ENCODE peak calls at places on chromosomes 3 and 15, in four cellular contexts. One of them, this sample, is unnamed.

GRCh38 chr3:10622456-10622855 is 117.1 kb upstream of the ATP2B2 start:
- DNase-seq in AG09309: no peak
- DNase-seq in AG04450: no peak
- DNase-seq in adrenal gland: no peak
- DNase-seq in this sample: no peak

GRCh38 chr15:82750831-82751181 is 41.1 kb upstream of the AP3B2 start:
- DNase-seq in AG04450: no peak
- DNase-seq in adrenal gland: no peak
- DNase-seq in AG09309: no peak
- DNase-seq in this sample: no peak

GRCh38 chr3:48202691-48203090 is 14.5 kb upstream of the CDC25A start:
- DNase-seq in adrenal gland: no peak
- DNase-seq in AG09309: no peak
- DNase-seq in AG04450: no peak
- DNase-seq in this sample: no peak

GRCh38 chr3:150472421-150472820 is 64.3 kb downstream of the TSC22D2 start:
- DNase-seq in AG09309: no peak
- DNase-seq in AG04450: no peak
- DNase-seq in adrenal gland: no peak
- DNase-seq in this sample: no peak

GRCh38 chr15:47405768-47406167 is 311.5 kb upstream of the SEMA6D start:
- DNase-seq in adrenal gland: no peak
- DNase-seq in AG04450: no peak
- DNase-seq in AG09309: no peak
- DNase-seq in this sample: no peak

GRCh38 chr15:52780172-52780980 is 9.8 kb downstream of the ONECUT1 start:
- DNase-seq in AG04450: no peak
- DNase-seq in AG09309: peak; percentile 3
- DNase-seq in adrenal gland: peak; percentile 52
- DNase-seq in this sample: peak; percentile 21

GRCh38 chr3:14536837-14537589 is 3.1 kb downstream of the GRIP2 start:
- DNase-seq in AG04450: no peak
- DNase-seq in AG09309: no peak
- DNase-seq in adrenal gland: no peak
- DNase-seq in this sample: no peak

GRCh38 chr15:44537728-44538240 is 837 bp downstream of the EIF3J start:
- DNase-seq in adrenal gland: no peak
- DNase-seq in AG09309: no peak
- DNase-seq in AG04450: no peak
- DNase-seq in this sample: no peak

GRCh38 chr15:81155375-81156218 is 21.5 kb downstream of the CFAP161 start:
- DNase-seq in AG04450: peak; percentile 46
- DNase-seq in AG09309: peak; percentile 53
- DNase-seq in adrenal gland: peak; percentile 55
- DNase-seq in this sample: no peak

GRCh38 chr3:16332904-16333426 is 68.0 kb downstream of the OXNAD1 start:
- DNase-seq in AG09309: peak; percentile 43
- DNase-seq in AG04450: no peak
- DNase-seq in adrenal gland: no peak
- DNase-seq in this sample: no peak

GRCh38 chr15:39969871-39970270 is 36.0 kb downstream of the EIF2AK4 start:
- DNase-seq in adrenal gland: no peak
- DNase-seq in AG04450: no peak
- DNase-seq in AG09309: peak; percentile 58
- DNase-seq in this sample: no peak

GRCh38 chr15:62717496-62717895 is 325.1 kb upstream of the TPM1 start:
- DNase-seq in AG09309: no peak
- DNase-seq in AG04450: no peak
- DNase-seq in adrenal gland: no peak
- DNase-seq in this sample: no peak

GRCh38 chr15:78389356-78389755 is 48.7 kb upstream of the IREB2 start:
- DNase-seq in adrenal gland: no peak
- DNase-seq in AG04450: no peak
- DNase-seq in AG09309: peak; percentile 34
- DNase-seq in this sample: no peak

GRCh38 chr3:150345021-150345538 is 63.0 kb upstream of the TSC22D2 start:
- DNase-seq in AG04450: no peak
- DNase-seq in adrenal gland: no peak
- DNase-seq in AG09309: no peak
- DNase-seq in this sample: no peak

GRCh38 chr3:189275852-189276251 is 104.1 kb downstream of the TPRG1 start:
- DNase-seq in AG09309: no peak
- DNase-seq in adrenal gland: no peak
- DNase-seq in AG04450: no peak
- DNase-seq in this sample: no peak

GRCh38 chr3:45817788-45818523 is 21.6 kb upstream of the SLC6A20 start:
- DNase-seq in AG04450: peak; percentile 97
- DNase-seq in AG09309: peak; percentile 90
- DNase-seq in adrenal gland: peak; percentile 78
- DNase-seq in this sample: peak; percentile 70

GRCh38 chr3:43296565-43296964 is 10.2 kb downstream of the SNRK start:
- DNase-seq in adrenal gland: no peak
- DNase-seq in AG09309: no peak
- DNase-seq in AG04450: no peak
- DNase-seq in this sample: no peak

GRCh38 chr15:43316007-43316968 is 14.1 kb downstream of the LCMT2 start:
- DNase-seq in AG09309: no peak
- DNase-seq in adrenal gland: no peak
- DNase-seq in AG04450: no peak
- DNase-seq in this sample: no peak

GRCh38 chr15:68957686-68958085 is 27.4 kb downstream of the SPESP1 start:
- DNase-seq in AG09309: no peak
- DNase-seq in adrenal gland: no peak
- DNase-seq in AG04450: no peak
- DNase-seq in this sample: no peak

GRCh38 chr3:39263576-39263975 is 16.3 kb downstream of the CX3CR1 start:
- DNase-seq in AG04450: no peak
- DNase-seq in AG09309: no peak
- DNase-seq in adrenal gland: no peak
- DNase-seq in this sample: no peak

GRCh38 chr15:70778258-70779076 is 15.1 kb upstream of the UACA start:
- DNase-seq in adrenal gland: no peak
- DNase-seq in AG04450: peak; percentile 58
- DNase-seq in AG09309: peak; percentile 55
- DNase-seq in this sample: no peak

GRCh38 chr3:149120051-149120972 is 9.1 kb upstream of the HPS3 start:
- DNase-seq in AG04450: peak; percentile 33
- DNase-seq in AG09309: peak; percentile 43
- DNase-seq in adrenal gland: no peak
- DNase-seq in this sample: peak; percentile 54

GRCh38 chr15:91694131-91694828 is 159.2 kb upstream of the SLCO3A1 start:
- DNase-seq in AG04450: no peak
- DNase-seq in adrenal gland: peak; percentile 11
- DNase-seq in AG09309: peak; percentile 13
- DNase-seq in this sample: no peak

GRCh38 chr3:195771651-195772300 is 40.0 kb downstream of the MUC4 start:
- DNase-seq in adrenal gland: no peak
- DNase-seq in AG09309: no peak
- DNase-seq in AG04450: no peak
- DNase-seq in this sample: no peak

GRCh38 chr15:81296673-81297072 is 27.3 kb downstream of the STARD5 start:
- DNase-seq in AG09309: no peak
- DNase-seq in adrenal gland: peak; percentile 34
- DNase-seq in AG04450: no peak
- DNase-seq in this sample: no peak

GRCh38 chr15:33215941-33216872 is 21.7 kb upstream of the FMN1 start:
- DNase-seq in AG04450: no peak
- DNase-seq in AG09309: no peak
- DNase-seq in adrenal gland: no peak
- DNase-seq in this sample: no peak

GRCh38 chr3:119580148-119580760 is 962 bp downstream of the ADPRH start:
- DNase-seq in AG09309: no peak
- DNase-seq in adrenal gland: peak; percentile 34
- DNase-seq in AG04450: no peak
- DNase-seq in this sample: no peak

GRCh38 chr3:46375214-46375613 is 4.5 kb downstream of the CCR5 start:
- DNase-seq in adrenal gland: no peak
- DNase-seq in AG09309: no peak
- DNase-seq in AG04450: no peak
- DNase-seq in this sample: no peak

GRCh38 chr3:87900061-87900460 is 158.7 kb downstream of the CGGBP1 start:
- DNase-seq in adrenal gland: no peak
- DNase-seq in AG04450: no peak
- DNase-seq in AG09309: no peak
- DNase-seq in this sample: no peak

GRCh38 chr3:152021951-152022461 is 148.6 kb downstream of the SUCNR1 start:
- DNase-seq in AG04450: no peak
- DNase-seq in adrenal gland: no peak
- DNase-seq in AG09309: no peak
- DNase-seq in this sample: peak; percentile 31

GRCh38 chr15:34616613-34617012 is 33.2 kb upstream of the GOLGA8B start:
- DNase-seq in AG04450: no peak
- DNase-seq in adrenal gland: no peak
- DNase-seq in AG09309: no peak
- DNase-seq in this sample: no peak

GRCh38 chr15:31328999-31329639 is 2.5 kb downstream of the KLF13 start:
- DNase-seq in adrenal gland: no peak
- DNase-seq in AG04450: no peak
- DNase-seq in AG09309: no peak
- DNase-seq in this sample: no peak

GRCh38 chr15:86691091-86691490 is 611.4 kb downstream of the AGBL1 start:
- DNase-seq in AG04450: no peak
- DNase-seq in adrenal gland: no peak
- DNase-seq in AG09309: no peak
- DNase-seq in this sample: no peak

GRCh38 chr3:126131881-126132750 is 48.2 kb upstream of the SLC41A3 start:
- DNase-seq in adrenal gland: peak; percentile 3
- DNase-seq in AG09309: no peak
- DNase-seq in AG04450: no peak
- DNase-seq in this sample: no peak

GRCh38 chr3:32257641-32258438 is 19.4 kb downstream of the CMTM8 start:
- DNase-seq in AG04450: no peak
- DNase-seq in AG09309: no peak
- DNase-seq in adrenal gland: no peak
- DNase-seq in this sample: no peak

GRCh38 chr3:29612536-29612935 is 331.7 kb downstream of the RBMS3 start:
- DNase-seq in AG04450: no peak
- DNase-seq in adrenal gland: no peak
- DNase-seq in AG09309: no peak
- DNase-seq in this sample: no peak

GRCh38 chr3:36591959-36592358 is 172.4 kb downstream of the DCLK3 start:
- DNase-seq in AG04450: no peak
- DNase-seq in AG09309: peak; percentile 8
- DNase-seq in adrenal gland: no peak
- DNase-seq in this sample: no peak
- TF ChIP-seq CTCF in AG04450: peak; percentile 35
- TF ChIP-seq CTCF in AG09309: peak; percentile 45
- TF ChIP-seq CTCF in adrenal gland: no peak
- TF ChIP-seq CTCF in this sample: no peak

GRCh38 chr3:187750041-187750512 is 4.8 kb upstream of the BCL6 start:
- DNase-seq in AG09309: no peak
- DNase-seq in adrenal gland: peak; percentile 71
- DNase-seq in AG04450: no peak
- DNase-seq in this sample: no peak
- H3K4me3 ChIP-seq in AG09309: no peak overlapping the region
- H3K4me3 ChIP-seq in adrenal gland: no peak overlapping the region
- H3K4me3 ChIP-seq in AG04450: peak overlapping the region; percentile 45
- H3K4me3 ChIP-seq in this sample: no peak overlapping the region

DNA sequence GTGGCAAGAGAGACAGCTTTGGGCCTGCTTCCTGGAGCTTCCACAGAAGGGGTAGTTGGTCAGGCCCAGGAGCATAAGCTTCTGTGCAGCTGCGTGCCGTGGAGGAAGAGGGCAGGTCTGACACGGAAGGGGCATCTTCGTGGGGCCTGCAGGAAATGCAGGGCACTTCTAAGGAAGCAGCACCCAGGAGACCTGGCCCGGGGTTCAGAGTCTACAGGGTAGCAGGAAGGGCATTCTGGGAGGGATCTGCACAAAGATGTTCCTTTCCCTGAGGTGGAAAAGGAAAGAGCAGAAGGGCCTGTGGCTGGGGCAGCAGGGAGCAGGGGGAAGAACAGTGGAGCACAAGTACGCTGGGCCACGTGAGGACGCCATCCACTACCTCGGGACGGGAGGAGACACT is 85.1 kb downstream of the DNAJB8 start:
- DNase-seq in AG09309: no peak
- DNase-seq in AG04450: no peak
- DNase-seq in adrenal gland: no peak
- DNase-seq in this sample: no peak
- TF ChIP-seq CTCF in AG09309: no peak
- TF ChIP-seq CTCF in AG04450: no peak
- TF ChIP-seq CTCF in adrenal gland: no peak
- TF ChIP-seq CTCF in this sample: no peak

DNA sequence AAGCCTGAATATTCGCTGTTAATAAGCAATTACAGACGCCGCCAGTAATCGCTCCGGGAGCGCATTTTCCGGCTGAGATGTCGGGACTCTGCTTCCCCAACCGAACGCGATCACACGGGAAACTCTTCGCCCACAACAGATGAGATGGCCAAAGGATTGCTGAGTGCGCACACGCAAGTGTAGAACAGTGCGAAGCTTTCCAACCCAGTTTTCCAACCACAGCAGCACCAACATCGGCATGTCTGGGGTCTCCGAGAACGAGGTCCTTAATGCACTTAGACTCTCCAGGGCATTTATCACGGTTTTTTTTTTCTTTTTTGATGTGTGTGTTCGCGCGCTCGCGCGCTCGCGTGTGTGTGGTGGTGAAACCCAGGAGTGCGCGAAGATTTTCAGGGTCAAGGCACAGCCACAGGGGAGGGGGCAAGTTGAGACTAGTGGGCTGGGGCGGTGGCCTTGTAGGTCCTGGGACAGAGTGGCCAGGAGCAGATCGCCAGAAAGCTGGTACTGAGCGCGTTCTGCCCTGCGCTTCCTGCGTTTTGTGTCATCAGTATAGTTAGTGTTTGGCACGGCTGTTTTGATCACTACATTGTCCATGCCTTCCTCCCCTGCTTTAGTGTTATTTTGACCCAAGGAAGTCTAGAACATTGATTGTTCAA is 1.8 kb upstream of the EOMES start:
- DNase-seq in AG09309: no peak
- DNase-seq in AG04450: no peak
- DNase-seq in adrenal gland: no peak
- DNase-seq in this sample: no peak
- H3K4me3 ChIP-seq in AG09309: no peak overlapping the region
- H3K4me3 ChIP-seq in AG04450: no peak overlapping the region
- H3K4me3 ChIP-seq in adrenal gland: no peak overlapping the region
- H3K4me3 ChIP-seq in this sample: no peak overlapping the region

DNA sequence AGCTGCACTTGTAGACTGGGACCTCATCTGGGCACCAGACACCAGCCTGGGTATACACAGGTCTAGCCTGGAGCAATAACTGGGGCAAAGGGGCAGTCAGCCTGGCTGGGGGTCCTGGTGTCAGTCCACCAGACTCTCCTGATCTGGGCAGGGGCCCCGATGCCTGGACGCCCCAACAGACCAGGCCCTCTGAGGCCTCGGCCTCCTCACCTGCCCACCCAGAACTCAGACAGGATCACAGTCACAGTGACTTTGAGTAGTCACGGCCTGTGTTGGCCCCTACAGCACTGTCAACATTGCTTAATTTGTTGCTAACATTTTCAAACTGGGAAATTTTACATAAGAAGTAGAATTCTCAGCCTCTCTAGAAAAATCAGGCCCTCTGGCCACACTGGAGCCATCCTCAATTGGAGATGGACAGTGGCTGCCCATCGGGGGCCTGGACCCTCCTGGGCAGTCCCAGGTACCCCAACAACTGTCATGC is 5.8 kb downstream of the TWF2 start:
- DNase-seq in adrenal gland: no peak
- DNase-seq in AG09309: no peak
- DNase-seq in AG04450: no peak
- DNase-seq in this sample: no peak
- TF ChIP-seq CTCF in adrenal gland: no peak
- TF ChIP-seq CTCF in AG09309: no peak
- TF ChIP-seq CTCF in AG04450: no peak
- TF ChIP-seq CTCF in this sample: no peak

This sample was measured in HFF-Myc.